ENCODE peak calls at places on chromosomes 6 and 20, in four cellular contexts. One of them, this sample, is unnamed.

GRCh38 chr20:10133532-10133931 is 85.1 kb upstream of the SNAP25 start:
- DNase-seq in adrenal gland: no peak
- DNase-seq in tibial nerve: no peak
- DNase-seq in uterus: no peak
- DNase-seq in this sample: no peak

GRCh38 chr20:32354592-32355416 is 3.3 kb upstream of the ASXL1 start:
- DNase-seq in tibial nerve: no peak
- DNase-seq in adrenal gland: peak; percentile 78
- DNase-seq in uterus: no peak
- DNase-seq in this sample: no peak

GRCh38 chr6:163354779-163355431 is 59.6 kb upstream of the QKI start:
- DNase-seq in tibial nerve: no peak
- DNase-seq in uterus: peak; percentile 60
- DNase-seq in adrenal gland: peak; percentile 83
- DNase-seq in this sample: no peak

GRCh38 chr6:137872071-137872470 is 5.0 kb downstream of the TNFAIP3 start:
- DNase-seq in tibial nerve: no peak
- DNase-seq in adrenal gland: no peak
- DNase-seq in uterus: no peak
- DNase-seq in this sample: no peak

GRCh38 chr6:151071295-151071694 is 168.5 kb upstream of the AKAP12 start:
- DNase-seq in uterus: peak; percentile 61
- DNase-seq in tibial nerve: peak; percentile 69
- DNase-seq in adrenal gland: peak; percentile 89
- DNase-seq in this sample: no peak

GRCh38 chr6:28136585-28137457 is 4.9 kb upstream of the ZKSCAN8 start:
- DNase-seq in adrenal gland: peak; percentile 97
- DNase-seq in uterus: peak; percentile 92
- DNase-seq in tibial nerve: peak; percentile 88
- DNase-seq in this sample: peak; percentile 93

GRCh38 chr20:49140834-49141233 is 47.3 kb downstream of the STAU1 start:
- DNase-seq in tibial nerve: no peak
- DNase-seq in adrenal gland: no peak
- DNase-seq in uterus: no peak
- DNase-seq in this sample: no peak

GRCh38 chr6:43060034-43060754 is 763 bp downstream of the KLC4 start:
- DNase-seq in tibial nerve: no peak
- DNase-seq in adrenal gland: no peak
- DNase-seq in uterus: no peak
- DNase-seq in this sample: peak; percentile 89

GRCh38 chr20:17761612-17762011 is 61.8 kb downstream of the BANF2 start:
- DNase-seq in adrenal gland: no peak
- DNase-seq in uterus: no peak
- DNase-seq in tibial nerve: no peak
- DNase-seq in this sample: no peak

GRCh38 chr6:166553563-166554271 is 32.8 kb downstream of the RAMACL start:
- DNase-seq in adrenal gland: peak; percentile 57
- DNase-seq in uterus: peak; percentile 44
- DNase-seq in tibial nerve: peak; percentile 55
- DNase-seq in this sample: no peak

GRCh38 chr20:13458860-13459451 is 179.8 kb downstream of the TASP1 start:
- DNase-seq in tibial nerve: peak; percentile 13
- DNase-seq in adrenal gland: peak; percentile 55
- DNase-seq in uterus: no peak
- DNase-seq in this sample: no peak

GRCh38 chr20:53736757-53737403 is 143.2 kb upstream of the ZNF217 start:
- DNase-seq in adrenal gland: no peak
- DNase-seq in tibial nerve: no peak
- DNase-seq in uterus: no peak
- DNase-seq in this sample: no peak

GRCh38 chr20:53739799-53740785 is 146.5 kb upstream of the ZNF217 start:
- DNase-seq in adrenal gland: no peak
- DNase-seq in uterus: no peak
- DNase-seq in tibial nerve: no peak
- DNase-seq in this sample: no peak

GRCh38 chr20:53737404-53738038 is 143.9 kb upstream of the ZNF217 start:
- DNase-seq in tibial nerve: no peak
- DNase-seq in adrenal gland: no peak
- DNase-seq in uterus: no peak
- DNase-seq in this sample: no peak

GRCh38 chr20:53738945-53739798 is 145.5 kb upstream of the ZNF217 start:
- DNase-seq in tibial nerve: no peak
- DNase-seq in adrenal gland: no peak
- DNase-seq in uterus: no peak
- DNase-seq in this sample: no peak

GRCh38 chr20:53738039-53738944 is 144.7 kb upstream of the ZNF217 start:
- DNase-seq in adrenal gland: peak; percentile 86
- DNase-seq in tibial nerve: peak; percentile 70
- DNase-seq in uterus: peak; percentile 64
- DNase-seq in this sample: peak; percentile 87
- TF ChIP-seq POLR2A in adrenal gland: peak; percentile 29
- TF ChIP-seq POLR2A in tibial nerve: no peak
- TF ChIP-seq POLR2A in uterus: no peak
- TF ChIP-seq POLR2A in this sample: peak; percentile 57

GRCh38 chr20:4869290-4870193 is 131.8 kb downstream of the SLC23A2 start:
- DNase-seq in uterus: no peak
- DNase-seq in tibial nerve: no peak
- DNase-seq in adrenal gland: peak; percentile 57
- DNase-seq in this sample: no peak
- H3K27ac ChIP-seq in uterus: no peak overlapping the region
- H3K27ac ChIP-seq in tibial nerve: no peak overlapping the region
- H3K27ac ChIP-seq in adrenal gland: no peak overlapping the region
- H3K27ac ChIP-seq in this sample: peak overlapping the region; percentile 10

GRCh38 chr6:20403080-20403765 is 1.5 kb downstream of the E2F3 start:
- DNase-seq in tibial nerve: peak; percentile 72
- DNase-seq in uterus: peak; percentile 64
- DNase-seq in adrenal gland: peak; percentile 89
- DNase-seq in this sample: peak; percentile 94

GRCh38 chr6:20399518-20399917 is 2.2 kb upstream of the E2F3 start:
- DNase-seq in adrenal gland: no peak
- DNase-seq in tibial nerve: no peak
- DNase-seq in uterus: no peak
- DNase-seq in this sample: no peak

GRCh38 chr6:20400476-20401402 is 940 bp upstream of the E2F3 start:
- DNase-seq in uterus: peak; percentile 24
- DNase-seq in adrenal gland: peak; percentile 70
- DNase-seq in tibial nerve: peak; percentile 18
- DNase-seq in this sample: peak; percentile 59

GRCh38 chr6:20402181-20403079 is 751 bp downstream of the E2F3 start:
- DNase-seq in uterus: peak; percentile 34
- DNase-seq in adrenal gland: peak; percentile 60
- DNase-seq in tibial nerve: peak; percentile 47
- DNase-seq in this sample: peak; percentile 74

GRCh38 chr6:20401403-20402180 is at the start of gene E2F3:
- DNase-seq in uterus: peak; percentile 99
- DNase-seq in adrenal gland: peak; percentile 100
- DNase-seq in tibial nerve: peak; percentile 99
- DNase-seq in this sample: peak; percentile 99
- TF ChIP-seq POLR2A in uterus: peak; percentile 47
- TF ChIP-seq POLR2A in adrenal gland: peak; percentile 64
- TF ChIP-seq POLR2A in tibial nerve: peak; percentile 38
- TF ChIP-seq POLR2A in this sample: peak; percentile 57

DNA sequence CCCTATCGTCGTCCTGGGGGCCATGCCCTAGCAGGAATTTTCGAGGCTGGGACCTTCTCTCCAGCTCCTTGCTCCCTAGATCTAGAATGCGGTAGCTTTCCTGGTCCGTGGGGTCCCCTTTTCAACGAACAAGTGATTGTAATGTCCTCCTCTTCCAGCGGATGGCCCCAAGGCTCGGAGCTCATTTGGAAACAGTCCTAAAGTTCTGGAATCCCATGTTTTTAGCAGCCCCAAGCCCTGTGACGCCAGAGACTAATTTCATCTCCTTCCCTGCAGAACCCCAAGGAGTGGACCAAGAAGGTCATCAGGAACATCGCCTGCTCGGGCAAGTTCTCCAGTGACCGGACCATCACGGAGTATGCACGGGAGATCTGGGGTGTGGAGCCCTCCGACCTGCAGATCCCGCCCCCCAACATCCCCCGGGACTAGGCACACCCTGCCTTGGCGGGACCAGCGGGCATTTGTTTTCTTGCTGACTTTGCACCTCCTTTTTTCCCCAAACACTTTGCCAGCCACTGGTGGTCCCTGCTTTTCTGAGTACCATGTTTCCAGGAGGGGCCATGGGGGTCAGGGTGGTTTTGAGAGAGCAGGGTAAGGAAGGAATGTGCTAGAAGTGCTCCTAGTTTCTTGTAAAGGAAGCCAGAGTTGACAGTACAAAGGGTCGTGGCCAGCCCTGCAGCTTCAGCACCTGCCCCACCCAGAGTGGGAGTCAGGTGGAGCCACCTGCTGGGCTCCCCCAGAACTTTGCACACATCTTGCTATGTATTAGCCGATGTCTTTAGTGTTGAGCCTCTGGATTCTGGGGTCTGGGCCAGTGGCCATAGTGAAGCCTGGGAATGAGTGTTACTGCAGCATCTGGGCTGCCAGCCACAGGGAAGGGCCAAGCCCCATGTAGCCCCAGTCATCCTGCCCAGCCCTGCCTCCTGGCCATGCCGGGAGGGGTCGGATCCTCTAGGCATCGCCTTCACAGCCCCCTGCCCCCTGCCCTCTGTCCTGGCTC is 48.5 kb downstream of the PYGB start:
- DNase-seq in tibial nerve: no peak
- DNase-seq in adrenal gland: no peak
- DNase-seq in uterus: no peak
- DNase-seq in this sample: peak; percentile 61
- H3K27ac ChIP-seq in tibial nerve: peak overlapping the region; percentile 5
- H3K27ac ChIP-seq in adrenal gland: peak overlapping the region; percentile 88
- H3K27ac ChIP-seq in uterus: no peak overlapping the region
- H3K27ac ChIP-seq in this sample: peak overlapping the region; percentile 46

DNA sequence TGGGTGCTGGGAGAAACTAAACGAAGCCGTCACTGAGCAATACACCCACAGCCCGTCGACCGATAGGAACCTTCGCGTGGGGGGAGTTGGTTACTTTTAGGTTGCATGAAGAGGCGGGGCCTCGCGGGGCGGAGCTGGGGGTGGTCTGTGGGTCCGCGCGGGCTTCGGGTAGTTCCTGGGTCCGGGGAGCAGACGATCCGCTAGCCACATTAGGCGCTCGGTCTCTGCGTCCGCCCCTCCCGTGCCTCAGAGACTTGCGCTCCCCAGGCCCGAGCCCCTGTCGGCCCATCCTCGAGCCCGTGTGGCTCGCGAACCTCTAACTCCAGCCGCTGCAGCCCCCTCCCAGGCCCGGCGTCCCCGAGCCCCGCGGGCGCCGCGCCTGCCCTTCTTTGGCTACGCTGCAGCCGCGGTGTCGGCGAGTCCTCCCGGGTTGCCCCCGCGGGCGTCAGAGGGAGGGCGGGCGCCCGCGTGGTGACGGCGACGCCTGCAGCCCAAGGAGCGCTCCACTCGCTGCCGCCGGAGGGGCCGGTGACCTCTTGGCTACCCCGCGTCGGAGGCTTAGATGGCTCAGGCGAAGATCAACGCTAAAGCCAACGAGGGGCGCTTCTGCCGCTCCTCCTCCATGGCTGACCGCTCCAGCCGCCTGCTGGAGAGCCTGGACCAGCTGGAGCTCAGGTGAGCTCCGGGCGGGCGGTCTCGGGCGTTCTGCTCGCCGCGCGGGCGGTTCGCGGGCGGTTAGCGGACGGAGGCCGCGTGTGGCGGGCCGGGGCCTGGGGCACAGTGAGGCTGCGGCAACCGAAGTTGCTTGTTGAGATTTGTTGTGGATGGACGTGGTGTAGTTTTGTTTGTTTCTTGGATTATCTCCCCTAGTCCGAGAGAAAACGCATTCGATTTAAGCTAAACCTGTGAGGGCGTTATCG is at the start of gene BAG2:
- DNase-seq in uterus: peak; percentile 93
- DNase-seq in tibial nerve: peak; percentile 86
- DNase-seq in adrenal gland: peak; percentile 95
- DNase-seq in this sample: peak; percentile 78
- TF ChIP-seq POLR2A in uterus: peak; percentile 79
- TF ChIP-seq POLR2A in tibial nerve: peak; percentile 62
- TF ChIP-seq POLR2A in adrenal gland: peak; percentile 91
- TF ChIP-seq POLR2A in this sample: peak; percentile 58

GRCh38 chr20:62653373-62653772 is 11.1 kb downstream of the SLCO4A1 start:
- DNase-seq in adrenal gland: no peak
- DNase-seq in uterus: no peak
- DNase-seq in tibial nerve: no peak
- DNase-seq in this sample: no peak
- H3K27ac ChIP-seq in adrenal gland: peak overlapping the region; percentile 99
- H3K27ac ChIP-seq in uterus: peak overlapping the region; percentile 92
- H3K27ac ChIP-seq in tibial nerve: peak overlapping the region; percentile 97
- H3K27ac ChIP-seq in this sample: peak overlapping the region; percentile 99

GRCh38 chr6:32838114-32838958 is at the start of gene TAP2:
- DNase-seq in uterus: peak; percentile 97
- DNase-seq in tibial nerve: peak; percentile 97
- DNase-seq in adrenal gland: peak; percentile 98
- DNase-seq in this sample: peak; percentile 97

GRCh38 chr6:32842690-32843089 is 1.2 kb downstream of the PSMB8 start:
- DNase-seq in uterus: no peak
- DNase-seq in adrenal gland: peak; percentile 52
- DNase-seq in tibial nerve: no peak
- DNase-seq in this sample: no peak

GRCh38 chr6:32842021-32842650 is 1.7 kb downstream of the PSMB8 start:
- DNase-seq in adrenal gland: no peak
- DNase-seq in tibial nerve: no peak
- DNase-seq in uterus: no peak
- DNase-seq in this sample: no peak

GRCh38 chr6:32839356-32839755 is 817 bp upstream of the TAP2 start:
- DNase-seq in tibial nerve: no peak
- DNase-seq in uterus: no peak
- DNase-seq in adrenal gland: no peak
- DNase-seq in this sample: no peak

GRCh38 chr6:32840604-32841246 is 2.2 kb upstream of the TAP2 start:
- DNase-seq in uterus: no peak
- DNase-seq in tibial nerve: no peak
- DNase-seq in adrenal gland: no peak
- DNase-seq in this sample: no peak
- TF ChIP-seq POLR2A in uterus: no peak
- TF ChIP-seq POLR2A in tibial nerve: no peak
- TF ChIP-seq POLR2A in adrenal gland: no peak
- TF ChIP-seq POLR2A in this sample: no peak

GRCh38 chr6:36054415-36054814 is 26.8 kb downstream of the MAPK14 start:
- DNase-seq in adrenal gland: no peak
- DNase-seq in tibial nerve: no peak
- DNase-seq in uterus: no peak
- DNase-seq in this sample: no peak

GRCh38 chr6:36053878-36054277 is 26.3 kb downstream of the MAPK14 start:
- DNase-seq in uterus: no peak
- DNase-seq in adrenal gland: no peak
- DNase-seq in tibial nerve: no peak
- DNase-seq in this sample: no peak

GRCh38 chr6:36050305-36050704 is 22.7 kb downstream of the MAPK14 start:
- DNase-seq in adrenal gland: no peak
- DNase-seq in tibial nerve: no peak
- DNase-seq in uterus: no peak
- DNase-seq in this sample: no peak

GRCh38 chr6:36050947-36051710 is 23.5 kb downstream of the MAPK14 start:
- DNase-seq in uterus: peak; percentile 24
- DNase-seq in adrenal gland: no peak
- DNase-seq in tibial nerve: no peak
- DNase-seq in this sample: no peak

DNA sequence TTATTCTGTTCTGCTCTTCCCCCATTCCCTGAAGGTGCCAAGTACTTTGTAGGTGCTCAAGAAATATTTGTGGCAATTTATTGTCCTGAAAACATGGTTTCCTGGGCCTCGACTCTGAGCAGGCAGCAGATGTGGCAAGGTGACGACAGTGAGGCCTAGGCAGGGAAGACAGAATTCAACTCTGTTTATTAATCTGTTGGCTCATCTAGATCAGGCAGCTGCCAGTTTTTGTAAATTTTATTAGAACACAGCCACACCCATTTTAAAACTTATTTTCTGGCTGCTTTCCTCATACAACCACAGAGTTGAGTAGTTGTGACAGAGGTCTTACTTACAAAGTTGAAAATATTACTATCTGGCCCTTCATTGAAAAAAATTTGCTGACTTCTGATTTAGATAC is 24.5 kb downstream of the MAPK14 start:
- DNase-seq in uterus: no peak
- DNase-seq in tibial nerve: peak; percentile 56
- DNase-seq in adrenal gland: no peak
- DNase-seq in this sample: no peak
- H3K27ac ChIP-seq in uterus: peak overlapping the region; percentile 54
- H3K27ac ChIP-seq in tibial nerve: no peak overlapping the region
- H3K27ac ChIP-seq in adrenal gland: no peak overlapping the region
- H3K27ac ChIP-seq in this sample: no peak overlapping the region

This sample was measured in Peyer's patch.